ENCODE peak calls at places on chromosome 16, in seven cellular contexts. J is stimulated activated naive B cell treated with anti-CD40 and anti-IgM and Interleukin-4, amounts not matched to agents 10 μg/mL and 1 μg/mL and 100 μg/mL, for 72 hours; G is HT-29; S is CD4-positive, alpha-beta T cell; F is dermis blood vessel endothelial cell; Z is iris pigment epithelial cell; V is fibroblast of gingiva. B is an unnamed sample.

GRCh38 chr16:88195021-88195581 is 187.7 kb upstream of the ZNF469 start:
- DNase-seq in J (no peak), G (no peak), S (no peak), F (no peak), Z (no peak), V (peak), B (no peak)

GRCh38 chr16:9599415-9600110 is 508.1 kb downstream of the HAPSTR1 start:
- DNase-seq in J (no peak), G (no peak), S (no peak), F (no peak), Z (no peak), V (no peak), B (no peak)

GRCh38 chr16:58098207-58099096 is 30.7 kb downstream of the CFAP20 start:
- DNase-seq in J (no peak), G (no peak), S (no peak), F (no peak), Z (peak), V (peak), B (no peak)

GRCh38 chr16:78249056-78249455 is 149.6 kb downstream of the WWOX start:
- DNase-seq in J (no peak), G (peak), S (no peak), F (no peak), Z (no peak), V (no peak), B (peak)

GRCh38 chr16:68686905-68687304 is 41.8 kb downstream of the CDH3 start:
- DNase-seq in J (no peak), G (no peak), S (no peak), F (no peak), Z (no peak), V (no peak), B (no peak)

GRCh38 chr16:19014456-19014855 is 30.7 kb downstream of the TMC7 start:
- DNase-seq in J (no peak), G (peak), S (no peak), F (no peak), Z (no peak), V (peak), B (peak)

GRCh38 chr16:20393801-20394637 is 10.5 kb downstream of the PDILT start:
- DNase-seq in J (no peak), G (no peak), S (no peak), F (no peak), Z (no peak), V (no peak), B (no peak)

GRCh38 chr16:27446721-27447120 is 44.7 kb downstream of the IL21R start:
- DNase-seq in J (no peak), G (no peak), S (peak), F (no peak), Z (no peak), V (no peak), B (no peak)

GRCh38 chr16:4372578-4373355 is 1.1 kb downstream of the VASN start:
- DNase-seq in J (no peak), G (no peak), S (no peak), F (no peak), Z (peak), V (peak), B (peak)

GRCh38 chr16:10178079-10178478 is 4.1 kb downstream of the GRIN2A start:
- DNase-seq in J (no peak), G (no peak), S (no peak), F (no peak), Z (no peak), V (no peak), B (no peak)

GRCh38 chr16:13780841-13781553 is 139.0 kb upstream of the ERCC4 start:
- DNase-seq in J (no peak), G (no peak), S (no peak), F (no peak), Z (no peak), V (no peak), B (no peak)

GRCh38 chr16:57993897-57994296 is 6.6 kb downstream of the ZNF319 start:
- DNase-seq in J (no peak), G (no peak), S (no peak), F (no peak), Z (no peak), V (no peak), B (no peak)

GRCh38 chr16:84368327-84368996 is at the start of gene ATP2C2:
- DNase-seq in J (no peak), G (peak), S (no peak), F (no peak), Z (no peak), V (no peak), B (no peak)

GRCh38 chr16:85028638-85029412 is 1.2 kb downstream of the KIAA0513 start:
- DNase-seq in J (no peak), G (peak), S (peak), F (peak), Z (peak), V (peak), B (no peak)

GRCh38 chr16:3283525-3284447 is 495 bp downstream of the ZNF263 start:
- DNase-seq in J (no peak), G (peak), S (no peak), F (peak), Z (peak), V (no peak), B (peak)

GRCh38 chr16:79651363-79651762 is 50.8 kb upstream of the MAF start:
- DNase-seq in J (no peak), G (no peak), S (no peak), F (no peak), Z (peak), V (peak), B (no peak)

GRCh38 chr16:30567991-30568638 is 3.4 kb downstream of the ZNF688 start:
- DNase-seq in J (no peak), G (no peak), S (peak), F (peak), Z (peak), V (peak), B (peak)

GRCh38 chr16:86975445-86975844 is 341.7 kb downstream of the C16orf95 start:
- DNase-seq in J (no peak), G (peak), S (no peak), F (peak), Z (peak), V (peak), B (peak)

B was measured in A673.